ENCODE peak calls at places on chromosomes 5 and 9, in seven cellular contexts. S is RPMI7951; F is WTC11; W is stimulated activated naive CD8-positive, alpha-beta T cell treated with anti-CD3 and anti-CD28 coated beads, Interleukin-15, amount 100 ng/mL, for 72 hours; V is neural progenitor cell; D is hepatic stellate cell; H is GM23338. C is an unnamed sample.

GRCh38 chr9:133679056-133679455 is 42.9 kb downstream of the DBH start:
- DNase-seq in H (no peak), F (no peak), S (no peak), V (no peak), D (no peak), W (no peak), C (no peak)

GRCh38 chr5:60671899-60672692 is 27.9 kb downstream of the DEPDC1B start:
- DNase-seq in V (no peak), F (no peak), H (no peak), W (no peak), D (no peak), S (no peak), C (no peak)

GRCh38 chr5:5929231-5929630 is 449.1 kb downstream of the MED10 start:
- DNase-seq in W (no peak), D (no peak), V (no peak), S (no peak), F (no peak), H (no peak), C (no peak)

GRCh38 chr9:132806723-132807421 is 71.2 kb downstream of the AK8 start:
- DNase-seq in W (no peak), H (peak; percentile 92), D (no peak), F (peak; percentile 75), S (no peak), V (peak; percentile 55), C (no peak)

GRCh38 chr5:56327810-56328209 is 94.7 kb upstream of the ANKRD55 start:
- DNase-seq in H (no peak), F (no peak), W (peak; percentile 90), S (peak; percentile 18), V (no peak), D (no peak), C (no peak)

GRCh38 chr5:76591366-76591765 is 31.8 kb downstream of the F2RL2 start:
- DNase-seq in H (no peak), W (no peak), S (no peak), V (no peak), F (no peak), D (no peak), C (no peak)

GRCh38 chr5:148806520-148806931 is 19.9 kb upstream of the ADRB2 start:
- DNase-seq in V (no peak), S (no peak), H (no peak), D (no peak), F (no peak), W (no peak), C (no peak)

GRCh38 chr5:134267366-134268018 is 41.6 kb upstream of the PPP2CA start:
- DNase-seq in F (no peak), S (peak; percentile 33), V (no peak), H (no peak), W (no peak), D (no peak), C (peak; percentile 12)

GRCh38 chr9:134390537-134390936 is 64.3 kb downstream of the RXRA start:
- DNase-seq in F (no peak), H (no peak), W (peak; percentile 94), D (no peak), S (no peak), V (no peak), C (no peak)

GRCh38 chr9:136791466-136792276 is 527 bp downstream of the TMEM141 start:
- DNase-seq in F (peak; percentile 90), H (peak; percentile 88), V (peak; percentile 70), D (no peak), W (peak; percentile 74), S (no peak), C (peak; percentile 64)

GRCh38 chr9:94668424-94668916 is 29.2 kb upstream of the FBP1 start:
- DNase-seq in H (no peak), D (no peak), F (no peak), W (no peak), S (no peak), V (no peak), C (no peak)

GRCh38 chr5:179986328-179986727 is 78.6 kb upstream of the TBC1D9B start:
- DNase-seq in D (no peak), H (no peak), V (no peak), F (no peak), W (no peak), S (no peak), C (no peak)

GRCh38 chr9:35958104-35958825 is at the start of gene OR2S2:
- DNase-seq in F (no peak), D (no peak), V (no peak), W (no peak), H (no peak), S (no peak), C (no peak)

GRCh38 chr9:98175013-98175679 is 17.3 kb downstream of the CORO2A start:
- DNase-seq in W (no peak), S (no peak), F (no peak), D (no peak), H (no peak), V (peak; percentile 36), C (no peak)

GRCh38 chr5:50958852-50959457 is 292.5 kb downstream of the PARP8 start:
- DNase-seq in F (no peak), V (peak; percentile 54), D (peak; percentile 21), S (peak; percentile 30), W (no peak), H (peak; percentile 74), C (peak; percentile 54)

GRCh38 chr5:109452661-109453060 is 42.9 kb upstream of the PJA2 start:
- DNase-seq in D (no peak), F (no peak), W (no peak), S (no peak), H (no peak), V (no peak), C (no peak)

GRCh38 chr9:124680049-124680448 is 91.1 kb downstream of the NR6A1 start:
- DNase-seq in W (no peak), S (no peak), D (no peak), H (no peak), F (no peak), V (no peak), C (no peak)

GRCh38 chr5:57532513-57533497 is 50.2 kb upstream of the ACTBL2 start:
- DNase-seq in V (no peak), H (no peak), F (no peak), W (no peak), S (peak; percentile 51), D (peak; percentile 14), C (no peak)

GRCh38 chr9:74681901-74682300 is 184.8 kb downstream of the RORB start:
- DNase-seq in H (no peak), D (no peak), V (no peak), W (no peak), F (no peak), S (no peak), C (no peak)

GRCh38 chr5:180159756-180160155 is 49.3 kb downstream of the RASGEF1C start:
- DNase-seq in S (peak; percentile 24), H (no peak), D (no peak), F (no peak), W (no peak), V (no peak), C (no peak)

GRCh38 chr5:151661096-151661495 is 25.6 kb downstream of the SPARC start:
- DNase-seq in F (no peak), H (no peak), W (no peak), D (no peak), V (no peak), S (no peak), C (no peak)

GRCh38 chr9:88425538-88425950 is 37.3 kb downstream of the SPIN1 start:
- DNase-seq in S (peak; percentile 24), W (no peak), V (no peak), H (peak; percentile 16), F (no peak), D (no peak), C (no peak)

GRCh38 chr5:98206566-98206965 is 566.9 kb upstream of the RGMB start:
- DNase-seq in D (no peak), H (no peak), W (no peak), V (no peak), S (no peak), F (no peak), C (no peak)

GRCh38 chr5:179906795-179907569 is 715 bp downstream of the TBC1D9B start:
- DNase-seq in S (peak; percentile 18), H (peak; percentile 63), W (peak; percentile 30), D (peak; percentile 31), F (peak; percentile 44), V (peak; percentile 69), C (peak; percentile 33)

GRCh38 chr5:40291338-40291737 is 388.4 kb upstream of the PTGER4 start:
- DNase-seq in D (peak; percentile 1), H (no peak), S (peak; percentile 34), V (no peak), F (no peak), W (no peak), C (no peak)

GRCh38 chr5:159149085-159149484 is 49.4 kb upstream of the EBF1 start:
- DNase-seq in D (no peak), W (no peak), S (no peak), H (no peak), V (no peak), F (no peak), C (no peak)

GRCh38 chr5:40150896-40151295 is 528.8 kb upstream of the PTGER4 start:
- DNase-seq in F (no peak), W (no peak), D (no peak), V (no peak), S (no peak), H (peak; percentile 4), C (no peak)

GRCh38 chr5:136006767-136007251 is 22.0 kb upstream of the TGFBI start:
- DNase-seq in V (no peak), W (no peak), S (peak; percentile 91), D (no peak), F (no peak), H (no peak), C (no peak)

GRCh38 chr5:143148461-143149170 is 254.9 kb downstream of the NR3C1 start:
- DNase-seq in V (no peak), H (no peak), F (no peak), D (no peak), S (no peak), W (no peak), C (no peak)

GRCh38 chr5:42638972-42639371 is 117.6 kb upstream of the CCDC152 start:
- DNase-seq in V (no peak), D (no peak), W (no peak), S (no peak), F (no peak), H (no peak), C (no peak)

GRCh38 chr9:91039125-91039834 is 237.7 kb downstream of the SYK start:
- DNase-seq in S (peak; percentile 36), D (no peak), V (no peak), F (no peak), H (no peak), W (no peak), C (no peak)

GRCh38 chr9:127262621-127263020 is 2.0 kb upstream of the GARNL3 start:
- DNase-seq in W (no peak), H (no peak), D (no peak), V (no peak), S (no peak), F (no peak), C (no peak)

GRCh38 chr9:6187272-6187671 is 28.3 kb upstream of the IL33 start:
- DNase-seq in S (no peak), D (no peak), W (no peak), H (no peak), V (no peak), F (no peak), C (no peak)

GRCh38 chr9:76026796-76027195 is 136.3 kb downstream of the PCSK5 start:
- DNase-seq in W (no peak), D (no peak), F (no peak), H (no peak), V (no peak), S (no peak), C (no peak)

GRCh38 chr5:157816682-157817268 is 42.2 kb downstream of the CLINT1 start:
- DNase-seq in W (no peak), D (no peak), S (no peak), F (no peak), H (no peak), V (no peak), C (no peak)